ENCODE peak calls at places on chromosomes 13 and 19, in ten cellular contexts. I is body of pancreas; K is LoVo; Y is hippocampal formation; V is M059J; R is KG1; O is BE2C; X is stimulated activated CD4-positive, alpha-beta T cell treated with anti-CD3 and anti-CD28 coated beads, Interleukin-1b, Interleukin-23, amount 100 ng/mL, for 1 hour; F is NCI-H1105 treated with DMSO at 0.1 percent for 48 hours; U is endodermal cell. L is an unnamed sample.

GRCh38 chr13:44313674-44314073 is 60.0 kb upstream of the SERP2 start:
- DNase-seq in I (no peak), K (peak), Y (no peak), V (peak), R (no peak), O (no peak), X (no peak), F (no peak), U (no peak), L (peak)

GRCh38 chr19:13835791-13836723 is 40.8 kb downstream of the ZSWIM4 start:
- DNase-seq in I (no peak), K (no peak), Y (no peak), V (peak), R (peak), O (no peak), X (no peak), F (no peak), U (peak), L (no peak)

GRCh38 chr19:45769821-45770191 is 754 bp upstream of the SIX5 start:
- DNase-seq in I (peak), K (peak), Y (peak), V (no peak), R (no peak), O (no peak), X (no peak), F (peak), U (no peak), L (no peak)

GRCh38 chr19:43675906-43676305 is 5.9 kb upstream of the PLAUR start:
- DNase-seq in I (no peak), K (no peak), Y (no peak), V (no peak), R (no peak), O (no peak), X (no peak), F (no peak), U (no peak), L (no peak)

GRCh38 chr19:35304036-35304435 is 12.1 kb downstream of the MAG start:
- DNase-seq in I (no peak), K (no peak), Y (no peak), V (no peak), R (no peak), O (no peak), X (no peak), F (no peak), U (peak), L (no peak)

GRCh38 chr19:36031308-36031707 is 1.4 kb downstream of the CLIP3 start:
- DNase-seq in I (no peak), K (no peak), Y (no peak), V (no peak), R (no peak), O (no peak), X (no peak), F (no peak), U (no peak), L (no peak)

GRCh38 chr13:93670858-93671257 is 444.3 kb downstream of the GPC6 start:
- DNase-seq in I (no peak), K (no peak), Y (no peak), V (no peak), R (no peak), O (no peak), X (no peak), F (no peak), U (no peak), L (no peak)

GRCh38 chr19:3788991-3789778 is 3.0 kb upstream of the MATK start:
- DNase-seq in I (no peak), K (no peak), Y (no peak), V (no peak), R (no peak), O (no peak), X (no peak), F (no peak), U (peak), L (no peak)

GRCh38 chr19:19460258-19460731 is 54.8 kb downstream of the GATAD2A start:
- DNase-seq in I (no peak), K (no peak), Y (no peak), V (no peak), R (no peak), O (no peak), X (no peak), F (no peak), U (no peak), L (no peak)

GRCh38 chr19:7787141-7787540 is 24.1 kb downstream of the CLEC4M start:
- DNase-seq in I (peak), K (no peak), Y (no peak), V (no peak), R (no peak), O (no peak), X (no peak), F (no peak), U (peak), L (no peak)

GRCh38 chr19:45746866-45747265 is 13.6 kb downstream of the MEIOSIN start:
- DNase-seq in I (no peak), K (no peak), Y (no peak), V (peak), R (no peak), O (no peak), X (no peak), F (no peak), U (no peak), L (no peak)

GRCh38 chr19:37997911-37998344 is 90.9 kb downstream of the SIPA1L3 start:
- DNase-seq in I (no peak), K (peak), Y (no peak), V (peak), R (no peak), O (no peak), X (no peak), F (no peak), U (no peak), L (peak)

GRCh38 chr19:45791744-45792481 is 732 bp downstream of the DMWD start:
- DNase-seq in I (no peak), K (no peak), Y (no peak), V (no peak), R (no peak), O (no peak), X (no peak), F (no peak), U (no peak), L (no peak)

GRCh38 chr13:105611424-105611823 is 924.0 kb downstream of the EFNB2 start:
- DNase-seq in I (no peak), K (no peak), Y (no peak), V (peak), R (no peak), O (no peak), X (no peak), F (no peak), U (no peak), L (no peak)

GRCh38 chr13:30932481-30933333 is at the start of gene TEX26:
- DNase-seq in I (no peak), K (no peak), Y (no peak), V (peak), R (no peak), O (no peak), X (no peak), F (no peak), U (peak), L (no peak)

GRCh38 chr19:34994643-34995471 is 5.3 kb upstream of the GRAMD1A start:
- DNase-seq in I (peak), K (peak), Y (no peak), V (no peak), R (no peak), O (no peak), X (no peak), F (no peak), U (peak), L (peak)

L was measured in NCI-H460.